ENCODE peak calls at places on chromosomes 13 and 19, in five cellular contexts. Z is aorta; C is PC-3; J is left ventricle myocardium inferior; S is CD4-positive, alpha-beta memory T cell. M is an unnamed sample.

GRCh38 chr13:91313103-91313502 is 34.4 kb upstream of the MIR17HG start:
- DNase-seq in Z (no peak), S (peak), C (peak), J (no peak), M (no peak)

GRCh38 chr13:66618702-66619101 is 611.4 kb downstream of the PCDH9 start:
- DNase-seq in S (no peak), J (no peak), Z (no peak), C (peak), M (no peak)

GRCh38 chr13:75514080-75515040 is 23.3 kb downstream of the COMMD6 start:
- DNase-seq in C (no peak), Z (no peak), S (no peak), J (no peak), M (no peak)

GRCh38 chr13:45206340-45206739 is 5.5 kb upstream of the KCTD4 start:
- DNase-seq in C (peak), Z (no peak), J (no peak), S (no peak), M (no peak)

GRCh38 chr13:74570834-74571233 is 436.6 kb upstream of the KLF12 start:
- DNase-seq in C (no peak), S (no peak), J (no peak), Z (no peak), M (no peak)

GRCh38 chr13:35767256-35767981 is 290.9 kb upstream of the MAB21L1 start:
- DNase-seq in Z (no peak), C (no peak), J (no peak), S (no peak), M (no peak)

GRCh38 chr13:68176486-68176885 is 946.4 kb upstream of the PCDH9 start:
- DNase-seq in Z (no peak), J (no peak), S (no peak), C (peak), M (no peak)

GRCh38 chr13:40662866-40663265 is 3.6 kb downstream of the FOXO1 start:
- DNase-seq in C (no peak), Z (no peak), J (no peak), S (no peak), M (no peak)

GRCh38 chr19:49567722-49568454 is 12.5 kb downstream of the NOSIP start:
- DNase-seq in C (peak), J (no peak), S (peak), Z (no peak), M (no peak)

GRCh38 chr13:50589139-50589538 is 254.4 kb downstream of the DLEU7 start:
- DNase-seq in C (peak), S (no peak), Z (no peak), J (no peak), M (no peak)

GRCh38 chr19:7356899-7357627 is 8.3 kb downstream of the ARHGEF18 start:
- DNase-seq in Z (peak), C (no peak), S (no peak), J (no peak), M (no peak)
- H3K27ac ChIP-seq in Z (no peak), C (no peak), S (no peak), J (no peak), M (no peak)

GRCh38 chr13:37491661-37492060 is 106.9 kb downstream of the POSTN start:
- DNase-seq in S (no peak), Z (no peak), J (no peak), C (no peak), M (no peak)
- H3K27ac ChIP-seq in S (no peak), Z (no peak), J (no peak), C (no peak), M (no peak)

DNA sequence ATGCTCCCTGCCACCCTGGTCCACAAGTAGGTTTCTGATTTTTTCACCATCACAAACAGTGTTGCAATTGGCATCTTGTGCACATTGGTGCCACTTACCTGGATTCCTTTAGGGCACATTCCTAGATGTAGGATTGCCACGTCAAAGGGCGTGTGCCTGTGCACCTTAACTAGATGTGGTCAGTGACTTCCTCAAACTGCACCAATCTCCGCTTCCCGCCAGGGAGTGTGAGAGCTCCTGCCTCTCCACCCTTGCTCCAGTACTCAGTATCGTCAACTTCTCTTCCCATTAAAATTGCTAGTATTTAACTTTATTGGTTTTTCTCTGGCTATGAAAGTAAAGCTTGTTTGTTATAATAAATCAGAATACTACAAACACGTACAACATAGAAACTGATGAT is 23.2 kb downstream of the CCNE1 start:
- DNase-seq in J (no peak), S (no peak), Z (peak), C (peak), M (no peak)
- H3K27ac ChIP-seq in J (no peak), S (no peak), Z (no peak), C (peak), M (no peak)

GRCh38 chr19:18436651-18437478 is 1.1 kb downstream of the ISYNA1 start:
- DNase-seq in C (peak), Z (peak), J (peak), S (peak), M (no peak)
- H3K27ac ChIP-seq in C (no peak), Z (peak), J (peak), S (peak), M (no peak)